ENCODE peak calls at places on chromosome 1, in four cellular contexts. Y is A549, E is uterus, T is transverse colon. P is an unnamed sample.

GRCh38 chr1:171434717-171435346 is 50.5 kb upstream of the PRRC2C start:
- DNase-seq in Y (peak), T (no peak), E (peak), P (no peak)

GRCh38 chr1:222420621-222421020 is 127.3 kb downstream of the HHIPL2 start:
- DNase-seq in T (no peak), E (no peak), Y (no peak), P (no peak)

GRCh38 chr1:53145942-53146708 is 3.7 kb upstream of the SLC1A7 start:
- DNase-seq in Y (peak), E (peak), T (peak), P (no peak)

GRCh38 chr1:116325922-116326321 is 47.1 kb upstream of the ATP1A1 start:
- DNase-seq in Y (no peak), E (no peak), T (no peak), P (no peak)

GRCh38 chr1:41874903-41875411 is 43.8 kb downstream of the HIVEP3 start:
- DNase-seq in E (no peak), Y (no peak), T (no peak), P (no peak)

GRCh38 chr1:9437931-9438330 is 101.3 kb upstream of the SLC25A33 start:
- DNase-seq in E (peak), Y (no peak), T (peak), P (no peak)

GRCh38 chr1:53644909-53645689 is 93.9 kb downstream of the GLIS1 start:
- DNase-seq in T (no peak), E (peak), Y (no peak), P (no peak)

GRCh38 chr1:115288799-115289198 is 49.2 kb downstream of the NGF start:
- DNase-seq in T (no peak), Y (no peak), E (no peak), P (no peak)

GRCh38 chr1:32742956-32743355 is 40.4 kb upstream of the SYNC start:
- DNase-seq in E (no peak), T (peak), Y (no peak), P (no peak)
- TF ChIP-seq POLR2A in E (no peak), T (peak), Y (no peak), P (no peak)

GRCh38 chr1:35047188-35047858 is 15.6 kb upstream of the ZMYM6 start:
- DNase-seq in Y (no peak), T (no peak), E (no peak), P (no peak)
- TF ChIP-seq POLR2A in Y (no peak), T (no peak), E (no peak), P (no peak)

DNA sequence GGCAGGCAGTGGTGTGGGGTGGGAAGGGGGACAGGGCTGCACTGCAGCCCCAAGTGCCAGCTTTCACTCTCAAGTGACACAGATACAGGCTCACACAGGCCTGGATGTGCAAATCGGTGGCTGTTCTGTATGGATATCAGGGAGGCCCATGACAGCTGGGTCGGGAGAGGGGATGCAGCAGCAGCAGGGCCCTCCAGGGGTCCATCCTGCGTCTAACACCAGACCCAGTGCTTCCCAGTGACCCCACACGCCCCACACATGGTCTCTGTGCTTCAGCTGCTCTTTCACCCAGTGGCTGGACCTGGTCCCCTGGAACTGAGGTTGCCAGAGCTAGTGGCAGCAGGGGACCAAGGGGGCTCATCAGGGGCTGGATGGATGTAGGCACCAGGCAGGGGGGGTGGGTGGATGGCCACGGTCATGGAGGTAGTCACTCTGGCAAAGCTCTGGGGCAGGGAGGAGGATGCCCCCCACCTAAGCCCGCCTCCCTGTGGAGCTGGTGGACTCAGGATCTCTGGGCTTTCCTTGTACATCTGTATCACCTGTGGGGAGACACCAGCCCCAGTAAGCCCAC is 13.9 kb downstream of the BTBD19 start:
- DNase-seq in Y (no peak), E (no peak), T (no peak), P (no peak)
- TF ChIP-seq POLR2A in Y (no peak), E (no peak), T (no peak), P (no peak)

DNA sequence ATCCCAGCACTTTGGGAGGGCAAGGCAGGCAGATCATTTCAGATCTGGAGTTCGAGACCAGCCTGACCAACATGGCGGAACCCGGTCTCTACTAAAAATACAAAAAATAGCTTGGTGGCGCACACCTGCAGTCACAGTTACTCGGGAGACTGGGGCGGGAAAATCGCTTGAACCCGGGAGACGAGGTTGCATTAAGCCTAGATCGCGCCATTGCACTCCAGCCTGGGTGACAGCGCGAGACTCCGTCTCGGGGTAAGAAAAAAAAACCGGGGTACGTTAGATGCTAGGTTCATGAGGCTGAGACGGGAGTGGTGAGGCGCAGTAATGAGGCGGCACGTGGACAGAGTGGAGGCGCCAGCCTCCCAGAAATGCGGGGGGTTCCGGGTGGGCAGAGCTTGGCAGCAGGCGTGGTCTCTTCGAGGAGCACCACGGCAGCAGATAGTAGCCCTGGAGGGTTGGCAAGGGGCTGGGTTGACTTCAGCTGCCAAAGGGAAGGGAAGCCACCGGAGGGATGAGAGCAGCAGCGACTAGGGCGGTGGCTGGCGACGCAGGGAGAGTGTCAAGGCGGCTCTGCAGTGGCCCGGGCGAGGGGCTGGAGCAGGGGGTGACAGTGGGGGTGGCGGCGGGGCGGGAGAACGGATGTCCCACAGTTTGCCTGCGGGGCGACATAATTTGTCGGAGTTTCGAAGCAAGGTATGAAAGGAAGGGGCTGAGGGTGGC is 832 bp downstream of the MRPL20 start:
- DNase-seq in E (no peak), T (no peak), Y (no peak), P (no peak)
- TF ChIP-seq POLR2A in E (no peak), T (no peak), Y (no peak), P (no peak)

DNA sequence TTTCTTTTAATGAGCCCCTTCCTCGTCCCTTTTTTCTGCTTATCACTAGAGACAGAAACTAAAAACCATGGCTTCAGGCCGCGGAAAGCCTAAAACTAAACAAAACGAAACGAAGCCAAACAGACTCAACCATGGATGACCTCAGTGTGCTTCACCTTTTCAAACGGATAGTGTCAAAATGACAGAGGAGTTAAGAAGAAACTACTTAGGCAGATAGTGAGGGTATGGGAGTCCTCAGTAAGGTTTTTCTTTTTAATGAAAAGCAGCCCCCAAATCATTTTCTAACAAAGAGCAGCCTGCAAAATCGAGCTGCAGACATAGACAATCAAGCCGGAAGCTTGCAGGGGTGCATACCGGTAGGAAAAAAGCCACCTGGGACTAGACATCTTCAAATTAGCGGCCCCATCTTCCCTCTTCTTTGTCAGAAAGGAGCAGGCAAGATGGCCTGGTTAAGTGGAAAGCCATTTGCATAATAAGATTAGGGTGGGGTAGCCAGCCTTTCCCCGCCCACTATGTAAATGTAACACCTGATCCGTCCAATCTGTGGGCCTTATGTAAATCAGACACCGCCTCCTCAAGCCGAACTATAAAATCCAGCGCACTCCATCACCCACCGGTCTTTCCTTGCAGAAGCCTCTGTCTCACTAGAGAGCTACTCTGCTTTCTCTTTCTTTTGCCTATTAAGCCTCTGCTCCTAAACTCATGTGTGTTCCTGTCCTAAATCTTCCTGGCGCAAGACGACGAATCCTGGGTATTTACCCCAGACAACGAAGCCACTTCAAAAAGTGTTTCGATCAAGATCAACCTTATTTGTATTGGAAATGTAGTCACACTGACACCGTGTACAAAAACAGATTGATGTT is 6.2 kb upstream of the ERO1B start:
- DNase-seq in T (peak), E (peak), Y (no peak), P (no peak)
- TF ChIP-seq POLR2A in T (peak), E (peak), Y (no peak), P (no peak)

GRCh38 chr1:21161842-21162241 is 14.9 kb downstream of the EIF4G3 start:
- DNase-seq in T (no peak), E (no peak), Y (no peak), P (no peak)

GRCh38 chr1:21157868-21158267 is 18.8 kb downstream of the EIF4G3 start:
- DNase-seq in T (no peak), E (no peak), Y (no peak), P (no peak)

GRCh38 chr1:21157054-21157453 is 19.6 kb downstream of the EIF4G3 start:
- DNase-seq in Y (no peak), T (no peak), E (no peak), P (no peak)

GRCh38 chr1:21162740-21163464 is 13.8 kb downstream of the EIF4G3 start:
- DNase-seq in E (no peak), T (no peak), Y (no peak), P (no peak)

GRCh38 chr1:21160263-21160662 is 16.4 kb downstream of the EIF4G3 start:
- DNase-seq in E (no peak), T (no peak), Y (peak), P (no peak)
- TF ChIP-seq POLR2A in E (no peak), T (no peak), Y (no peak), P (no peak)

DNA sequence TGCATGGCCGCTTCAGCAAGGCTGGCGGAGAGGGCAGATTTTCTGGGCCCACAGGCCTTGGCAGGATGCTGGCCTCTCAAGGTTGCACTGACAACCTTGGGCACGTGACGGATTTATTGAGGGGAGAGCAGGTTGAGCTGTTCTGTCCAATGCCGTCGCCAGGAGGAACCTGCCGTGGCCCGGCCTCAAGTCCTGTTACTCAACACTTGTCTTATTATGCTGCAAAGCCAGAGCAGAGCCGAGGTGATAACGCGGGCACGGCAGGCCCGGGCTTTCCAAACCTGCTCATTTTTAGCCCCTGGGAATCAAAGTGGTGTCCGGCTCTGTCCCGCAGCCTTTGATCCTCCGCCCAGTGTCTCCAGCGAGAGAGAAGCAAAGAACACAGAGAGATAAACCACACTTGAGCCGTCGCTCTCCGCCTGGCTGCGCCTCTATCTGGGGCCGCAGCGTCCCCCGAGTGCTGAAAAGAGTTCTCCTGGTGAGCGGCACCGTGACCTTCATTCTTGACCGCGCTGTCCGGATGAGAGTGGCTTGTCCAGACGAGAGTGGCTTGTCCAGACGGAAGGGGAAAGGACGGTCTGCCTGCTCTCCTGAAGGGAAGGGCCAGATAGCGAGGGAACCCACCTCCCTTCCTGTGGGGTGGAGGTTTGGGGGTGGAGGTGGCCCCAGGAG is 162.3 kb upstream of the ARHGEF16 start:
- DNase-seq in T (no peak), E (no peak), Y (no peak), P (no peak)
- TF ChIP-seq POLR2A in T (no peak), E (no peak), Y (no peak), P (no peak)

DNA sequence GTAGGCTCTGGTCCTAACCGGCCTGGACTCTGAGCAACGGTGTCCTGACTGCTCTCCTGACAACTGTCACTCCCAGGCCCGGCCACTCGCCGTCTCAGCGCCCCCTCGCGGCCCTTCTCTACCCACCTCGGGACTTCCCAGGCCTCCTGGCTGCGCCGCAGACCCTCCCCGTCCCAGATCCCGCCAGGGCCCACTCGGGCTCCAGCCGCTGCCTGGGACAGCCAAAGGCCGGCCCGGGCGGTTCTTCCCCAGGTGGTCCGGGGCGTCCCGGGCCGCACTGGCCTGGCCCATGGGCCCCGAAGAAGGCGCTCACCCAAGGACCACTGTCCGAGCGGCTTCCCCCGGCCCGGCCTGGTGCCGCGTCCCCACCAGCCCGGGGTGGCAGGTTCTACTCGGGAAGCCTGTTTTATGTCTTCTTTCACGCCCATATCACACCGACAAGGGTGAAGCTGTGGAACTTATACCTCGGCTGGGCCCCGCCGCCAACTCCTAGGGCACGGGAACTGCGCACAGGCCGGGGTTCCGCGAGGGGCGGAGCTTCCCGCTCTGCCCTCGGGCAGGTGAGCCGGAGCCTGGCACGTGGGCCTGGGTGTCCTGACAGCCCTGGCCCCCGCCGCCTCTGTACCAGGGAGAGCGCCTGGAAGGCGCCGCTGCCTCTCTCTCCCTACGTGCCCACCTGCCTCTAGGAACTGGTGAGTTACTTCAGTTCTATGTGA is 138.3 kb downstream of the TTLL7 start:
- DNase-seq in T (peak), E (peak), Y (peak), P (peak)
- TF ChIP-seq POLR2A in T (no peak), E (no peak), Y (no peak), P (no peak)